ENCODE peak calls at places on chromosomes 4 and X, in four cellular contexts. X, Y, C and K are unnamed samples.

GRCh38 chr4:40193018-40193571 is 3.7 kb upstream of the RHOH start:
- DNase-seq in X (no peak), Y (no peak), C (peak; percentile 42), K (no peak)

GRCh38 chr4:186225848-186226247 is 1.5 kb upstream of the KLKB1 start:
- DNase-seq in X (no peak), Y (no peak), C (no peak), K (no peak)

GRCh38 chrX:37888010-37888409 is 40.6 kb upstream of the DYNLT3 start:
- DNase-seq in X (no peak), Y (no peak), C (no peak), K (no peak)

GRCh38 chrX:109600114-109600710 is 24.8 kb downstream of the KCNE5 start:
- DNase-seq in X (no peak), Y (no peak), C (peak; percentile 45), K (no peak)

GRCh38 chr4:36854554-36854953 is 390.0 kb upstream of the NWD2 start:
- DNase-seq in X (no peak), Y (no peak), C (no peak), K (no peak)

GRCh38 chr4:186855111-186855510 is 131.5 kb upstream of the FAT1 start:
- DNase-seq in X (no peak), Y (no peak), C (no peak), K (no peak)

GRCh38 chrX:84340981-84341380 is 153.0 kb upstream of the RPS6KA6 start:
- DNase-seq in X (no peak), Y (peak; percentile 61), C (no peak), K (no peak)

GRCh38 chr4:54587107-54587506 is 70.7 kb upstream of the KIT start:
- DNase-seq in X (no peak), Y (no peak), C (no peak), K (no peak)

GRCh38 chrX:115138040-115138439 is 51.2 kb upstream of the RBMXL3 start:
- DNase-seq in X (no peak), Y (no peak), C (no peak), K (no peak)

GRCh38 chrX:34332336-34332735 is 200.2 kb upstream of the FAM47A start:
- DNase-seq in X (no peak), Y (no peak), C (no peak), K (no peak)

GRCh38 chr4:83109480-83110221 is 4.9 kb downstream of the PLAC8 start:
- DNase-seq in X (no peak), Y (peak; percentile 3), C (peak; percentile 80), K (peak; percentile 9)

GRCh38 chrX:119363391-119363790 is 35.7 kb upstream of the SLC25A43 start:
- DNase-seq in X (no peak), Y (no peak), C (no peak), K (no peak)

GRCh38 chr4:36207808-36208207 is 36.5 kb downstream of the ARAP2 start:
- DNase-seq in X (no peak), Y (no peak), C (no peak), K (no peak)

GRCh38 chrX:106177106-106177981 is 9.2 kb downstream of the PWWP3B start:
- DNase-seq in X (no peak), Y (no peak), C (peak; percentile 72), K (no peak)

GRCh38 chrX:100413231-100413630 is 3.2 kb upstream of the PCDH19 start:
- DNase-seq in X (peak; percentile 40), Y (peak; percentile 48), C (no peak), K (peak; percentile 59)

GRCh38 chr4:174631901-174632758 is 109.8 kb upstream of the HPGD start:
- DNase-seq in X (peak; percentile 39), Y (peak; percentile 23), C (no peak), K (peak; percentile 62)

GRCh38 chrX:48631376-48632090 is 34.2 kb downstream of the WDR13 start:
- DNase-seq in X (peak; percentile 93), Y (peak; percentile 87), C (peak; percentile 66), K (peak; percentile 91)

GRCh38 chrX:14554132-14554715 is 24.9 kb downstream of the GLRA2 start:
- DNase-seq in X (no peak), Y (no peak), C (no peak), K (no peak)

GRCh38 chrX:139194571-139195280 is 335.8 kb upstream of the F9 start:
- DNase-seq in X (peak; percentile 51), Y (no peak), C (no peak), K (no peak)

GRCh38 chr4:118842055-118842454 is 6.1 kb upstream of the SEC24D start:
- DNase-seq in X (no peak), Y (peak; percentile 82), C (no peak), K (no peak)

GRCh38 chrX:69153060-69153730 is 12.1 kb downstream of the PJA1 start:
- DNase-seq in X (no peak), Y (peak; percentile 34), C (no peak), K (no peak)

GRCh38 chr4:8731364-8731763 is 138.8 kb downstream of the CPZ start:
- DNase-seq in X (no peak), Y (no peak), C (no peak), K (no peak)

GRCh38 chr4:29578329-29578728 is 1141.8 kb upstream of the PCDH7 start:
- DNase-seq in X (no peak), Y (no peak), C (no peak), K (no peak)

GRCh38 chr4:76611164-76611563 is 176.1 kb downstream of the SHROOM3 start:
- DNase-seq in X (no peak), Y (peak; percentile 67), C (no peak), K (no peak)

GRCh38 chrX:15206306-15206705 is 63.6 kb downstream of the ASB9 start:
- DNase-seq in X (no peak), Y (no peak), C (no peak), K (no peak)

GRCh38 chr4:177557416-177557815 is 115.2 kb upstream of the AGA start:
- DNase-seq in X (no peak), Y (no peak), C (no peak), K (no peak)

DNA sequence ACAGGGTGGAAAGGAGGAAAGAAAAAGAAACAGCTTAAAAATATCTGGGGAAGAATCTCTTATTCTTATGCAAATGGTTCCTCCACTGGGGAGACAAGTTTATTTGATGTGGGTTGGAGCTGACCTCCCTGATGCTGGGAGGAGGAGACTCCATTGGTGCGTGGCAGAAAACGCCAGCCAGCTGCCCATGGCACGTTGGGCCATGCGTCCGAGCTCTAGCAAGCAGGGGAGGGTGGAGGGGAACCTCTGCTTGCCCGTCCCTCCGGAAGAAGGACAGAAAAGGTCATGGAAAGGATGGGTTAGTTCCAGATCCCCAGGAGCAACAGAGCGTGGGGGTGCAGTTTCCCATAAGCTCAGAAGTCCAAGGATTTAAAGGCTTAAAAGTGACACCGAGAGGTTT is 210.4 kb downstream of the KLHL4 start:
- DNase-seq in X (peak; percentile 5), Y (no peak), C (no peak), K (no peak)
- TF ChIP-seq MAFK in X (no peak), Y (no peak), C (no peak), K (no peak)

GRCh38 chr4:2402453-2402852 is 16.0 kb downstream of the ZFYVE28 start:
- DNase-seq in X (no peak), Y (no peak), C (no peak), K (no peak)
- TF ChIP-seq MAFK in X (no peak), Y (no peak), C (no peak), K (no peak)

GRCh38 chr4:15343000-15343399 is 84.8 kb upstream of the C1QTNF7 start:
- DNase-seq in X (no peak), Y (no peak), C (no peak), K (no peak)

GRCh38 chr4:15339732-15340131 is 88.1 kb upstream of the C1QTNF7 start:
- DNase-seq in X (no peak), Y (peak; percentile 82), C (no peak), K (no peak)

GRCh38 chr4:15343581-15343980 is 84.3 kb upstream of the C1QTNF7 start:
- DNase-seq in X (no peak), Y (no peak), C (no peak), K (no peak)

GRCh38 chr4:15341022-15341732 is 86.7 kb upstream of the C1QTNF7 start:
- DNase-seq in X (no peak), Y (no peak), C (no peak), K (no peak)

DNA sequence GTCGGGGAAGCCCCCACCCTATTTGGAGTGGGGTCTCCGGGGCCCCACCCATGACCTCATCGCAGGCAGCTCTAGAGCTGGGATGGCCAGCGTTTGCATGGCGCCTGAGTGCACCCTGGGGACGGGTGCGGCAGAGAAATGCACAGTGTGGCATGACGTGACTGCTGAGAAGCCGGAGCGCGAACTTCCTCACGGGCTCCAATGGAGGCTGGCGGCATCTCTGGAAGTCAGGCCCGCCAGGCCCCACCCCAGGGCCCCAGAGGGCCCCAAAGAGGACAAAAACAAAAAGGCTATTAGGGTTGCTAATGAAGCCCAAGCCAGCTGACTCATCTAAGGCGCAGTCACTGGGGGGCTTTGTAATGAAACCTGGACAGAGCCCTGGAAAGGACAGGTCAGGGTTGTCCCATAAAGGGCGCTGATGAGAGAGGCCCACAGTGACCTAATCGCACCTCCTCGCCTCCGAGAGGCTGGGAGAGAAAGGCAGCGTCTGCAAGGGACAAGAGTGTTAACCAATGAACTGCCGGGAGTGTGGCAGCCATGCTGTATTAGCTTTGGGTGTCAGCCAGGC is 86.0 kb upstream of the C1QTNF7 start:
- DNase-seq in X (no peak), Y (no peak), C (no peak), K (no peak)
- TF ChIP-seq MAFK in X (no peak), Y (no peak), C (no peak), K (no peak)

DNA sequence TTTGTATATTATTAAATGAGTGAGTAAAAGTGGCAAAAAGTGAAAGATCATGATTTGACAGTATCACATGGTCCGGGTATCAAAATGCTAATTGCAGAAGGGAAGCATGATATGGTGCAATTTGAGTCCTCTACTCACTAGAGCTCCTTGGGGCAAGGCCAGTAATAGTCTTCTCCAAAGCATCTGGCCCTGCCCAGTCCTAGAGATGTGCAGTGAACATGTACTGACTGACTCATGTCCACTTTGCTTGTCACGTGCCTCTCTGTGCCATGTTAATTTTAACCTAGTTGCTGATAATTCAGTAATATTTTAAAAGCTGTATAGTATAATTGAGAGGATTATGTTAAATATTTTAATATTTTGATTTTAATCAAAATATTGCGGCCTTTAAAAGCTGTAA is 54.6 kb upstream of the TENM3 start:
- DNase-seq in X (no peak), Y (peak; percentile 54), C (no peak), K (no peak)
- TF ChIP-seq MAFK in X (no peak), Y (no peak), C (no peak), K (no peak)

GRCh38 chr4:87498446-87498900 is 30.7 kb downstream of the SPARCL1 start:
- DNase-seq in X (no peak), Y (peak; percentile 47), C (no peak), K (no peak)

GRCh38 chr4:87499415-87500106 is 29.6 kb downstream of the SPARCL1 start:
- DNase-seq in X (no peak), Y (no peak), C (no peak), K (no peak)

GRCh38 chr4:87505862-87506261 is 23.3 kb downstream of the SPARCL1 start:
- DNase-seq in X (no peak), Y (no peak), C (peak; percentile 58), K (no peak)

GRCh38 chr4:87500107-87500462 is 29.1 kb downstream of the SPARCL1 start:
- DNase-seq in X (no peak), Y (no peak), C (no peak), K (no peak)

GRCh38 chr4:87502580-87503238 is 26.5 kb downstream of the SPARCL1 start:
- DNase-seq in X (no peak), Y (peak; percentile 23), C (no peak), K (no peak)
- TF ChIP-seq MAFK in X (no peak), Y (no peak), C (no peak), K (no peak)